ENCODE peak calls at places on chromosomes 16 and 17, in eight cellular contexts. One of them, this sample, is unnamed.

GRCh38 chr16:14424595-14424994 is 205.5 kb downstream of the PARN start:
- DNase-seq in HCT116: no peak
- DNase-seq in cardiac muscle cell: no peak
- DNase-seq in aorta: no peak
- DNase-seq in CD4-positive, CD25-positive, alpha-beta regulatory T cell: no peak
- DNase-seq in adipocyte: no peak
- DNase-seq in GM23248: no peak
- DNase-seq in breast epithelium: no peak
- DNase-seq in this sample: no peak

GRCh38 chr16:2708290-2708639 is 11.8 kb downstream of the PRSS27 start:
- DNase-seq in HCT116: no peak
- DNase-seq in cardiac muscle cell: no peak
- DNase-seq in aorta: no peak
- DNase-seq in CD4-positive, CD25-positive, alpha-beta regulatory T cell: no peak
- DNase-seq in adipocyte: no peak
- DNase-seq in GM23248: no peak
- DNase-seq in breast epithelium: no peak
- DNase-seq in this sample: no peak

GRCh38 chr17:82014432-82014831 is 8.2 kb downstream of the CENPX start:
- DNase-seq in HCT116: no peak
- DNase-seq in cardiac muscle cell: no peak
- DNase-seq in aorta: no peak
- DNase-seq in CD4-positive, CD25-positive, alpha-beta regulatory T cell: no peak
- DNase-seq in adipocyte: no peak
- DNase-seq in GM23248: no peak
- DNase-seq in breast epithelium: no peak
- DNase-seq in this sample: no peak

GRCh38 chr16:29876578-29877249 is 13.7 kb upstream of the CDIPT start:
- DNase-seq in HCT116: no peak
- DNase-seq in cardiac muscle cell: no peak
- DNase-seq in aorta: no peak
- DNase-seq in CD4-positive, CD25-positive, alpha-beta regulatory T cell: no peak
- DNase-seq in adipocyte: no peak
- DNase-seq in GM23248: peak; percentile 42
- DNase-seq in breast epithelium: no peak
- DNase-seq in this sample: peak; percentile 40

GRCh38 chr16:89264800-89265550 is 47.5 kb downstream of the ZNF778 start:
- DNase-seq in HCT116: no peak
- DNase-seq in cardiac muscle cell: no peak
- DNase-seq in aorta: peak; percentile 69
- DNase-seq in CD4-positive, CD25-positive, alpha-beta regulatory T cell: no peak
- DNase-seq in adipocyte: no peak
- DNase-seq in GM23248: no peak
- DNase-seq in breast epithelium: no peak
- DNase-seq in this sample: no peak

GRCh38 chr16:4404247-4404966 is 12.0 kb downstream of the CORO7 start:
- DNase-seq in HCT116: no peak
- DNase-seq in cardiac muscle cell: peak; percentile 72
- DNase-seq in aorta: peak; percentile 81
- DNase-seq in CD4-positive, CD25-positive, alpha-beta regulatory T cell: peak; percentile 40
- DNase-seq in adipocyte: peak; percentile 56
- DNase-seq in GM23248: peak; percentile 62
- DNase-seq in breast epithelium: no peak
- DNase-seq in this sample: peak; percentile 90

GRCh38 chr17:27239046-27239445 is 54.9 kb upstream of the WSB1 start:
- DNase-seq in HCT116: no peak
- DNase-seq in cardiac muscle cell: no peak
- DNase-seq in aorta: no peak
- DNase-seq in CD4-positive, CD25-positive, alpha-beta regulatory T cell: peak; percentile 45
- DNase-seq in adipocyte: no peak
- DNase-seq in GM23248: no peak
- DNase-seq in breast epithelium: no peak
- DNase-seq in this sample: no peak

GRCh38 chr16:7303677-7304200 is 28.9 kb upstream of the RBFOX1 start:
- DNase-seq in HCT116: no peak
- DNase-seq in cardiac muscle cell: no peak
- DNase-seq in aorta: no peak
- DNase-seq in CD4-positive, CD25-positive, alpha-beta regulatory T cell: no peak
- DNase-seq in adipocyte: no peak
- DNase-seq in GM23248: no peak
- DNase-seq in breast epithelium: no peak
- DNase-seq in this sample: no peak

GRCh38 chr16:56298948-56299602 is 107.8 kb downstream of the GNAO1 start:
- DNase-seq in HCT116: no peak
- DNase-seq in cardiac muscle cell: no peak
- DNase-seq in aorta: no peak
- DNase-seq in CD4-positive, CD25-positive, alpha-beta regulatory T cell: no peak
- DNase-seq in adipocyte: no peak
- DNase-seq in GM23248: no peak
- DNase-seq in breast epithelium: no peak
- DNase-seq in this sample: no peak

GRCh38 chr17:4381690-4382671 is 15.5 kb upstream of the UBE2G1 start:
- DNase-seq in HCT116: no peak
- DNase-seq in cardiac muscle cell: no peak
- DNase-seq in aorta: no peak
- DNase-seq in CD4-positive, CD25-positive, alpha-beta regulatory T cell: no peak
- DNase-seq in adipocyte: no peak
- DNase-seq in GM23248: no peak
- DNase-seq in breast epithelium: no peak
- DNase-seq in this sample: no peak

GRCh38 chr17:82018152-82019041 is 4.3 kb downstream of the CENPX start:
- DNase-seq in HCT116: no peak
- DNase-seq in cardiac muscle cell: no peak
- DNase-seq in aorta: no peak
- DNase-seq in CD4-positive, CD25-positive, alpha-beta regulatory T cell: no peak
- DNase-seq in adipocyte: no peak
- DNase-seq in GM23248: no peak
- DNase-seq in breast epithelium: no peak
- DNase-seq in this sample: no peak

GRCh38 chr16:12589676-12590075 is 214.0 kb downstream of the CPPED1 start:
- DNase-seq in HCT116: no peak
- DNase-seq in cardiac muscle cell: no peak
- DNase-seq in aorta: no peak
- DNase-seq in CD4-positive, CD25-positive, alpha-beta regulatory T cell: no peak
- DNase-seq in adipocyte: no peak
- DNase-seq in GM23248: no peak
- DNase-seq in breast epithelium: peak; percentile 0
- DNase-seq in this sample: no peak

GRCh38 chr16:49620868-49621239 is 235.1 kb downstream of the ZNF423 start:
- DNase-seq in HCT116: no peak
- DNase-seq in cardiac muscle cell: no peak
- DNase-seq in aorta: peak; percentile 68
- DNase-seq in CD4-positive, CD25-positive, alpha-beta regulatory T cell: no peak
- DNase-seq in adipocyte: no peak
- DNase-seq in GM23248: no peak
- DNase-seq in breast epithelium: no peak
- DNase-seq in this sample: no peak

GRCh38 chr16:50313596-50314483 is 47.5 kb downstream of the ADCY7 start:
- DNase-seq in HCT116: no peak
- DNase-seq in cardiac muscle cell: no peak
- DNase-seq in aorta: peak; percentile 85
- DNase-seq in CD4-positive, CD25-positive, alpha-beta regulatory T cell: peak; percentile 75
- DNase-seq in adipocyte: no peak
- DNase-seq in GM23248: peak; percentile 97
- DNase-seq in breast epithelium: no peak
- DNase-seq in this sample: no peak

GRCh38 chr16:66133641-66134402 is 232.7 kb upstream of the CDH5 start:
- DNase-seq in HCT116: no peak
- DNase-seq in cardiac muscle cell: no peak
- DNase-seq in aorta: no peak
- DNase-seq in CD4-positive, CD25-positive, alpha-beta regulatory T cell: no peak
- DNase-seq in adipocyte: no peak
- DNase-seq in GM23248: no peak
- DNase-seq in breast epithelium: no peak
- DNase-seq in this sample: peak; percentile 11

GRCh38 chr16:30948956-30949654 is at the start of gene ORAI3:
- DNase-seq in HCT116: no peak
- DNase-seq in cardiac muscle cell: peak; percentile 84
- DNase-seq in aorta: peak; percentile 93
- DNase-seq in CD4-positive, CD25-positive, alpha-beta regulatory T cell: peak; percentile 66
- DNase-seq in adipocyte: peak; percentile 80
- DNase-seq in GM23248: peak; percentile 86
- DNase-seq in breast epithelium: peak; percentile 76
- DNase-seq in this sample: peak; percentile 91

GRCh38 chr16:52482916-52483315 is 64.0 kb downstream of the TOX3 start:
- DNase-seq in HCT116: no peak
- DNase-seq in cardiac muscle cell: no peak
- DNase-seq in aorta: no peak
- DNase-seq in CD4-positive, CD25-positive, alpha-beta regulatory T cell: no peak
- DNase-seq in adipocyte: no peak
- DNase-seq in GM23248: no peak
- DNase-seq in breast epithelium: no peak
- DNase-seq in this sample: no peak

GRCh38 chr16:19567560-19567959 is 12.1 kb downstream of the VPS35L start:
- DNase-seq in HCT116: no peak
- DNase-seq in cardiac muscle cell: no peak
- DNase-seq in aorta: no peak
- DNase-seq in CD4-positive, CD25-positive, alpha-beta regulatory T cell: no peak
- DNase-seq in adipocyte: no peak
- DNase-seq in GM23248: no peak
- DNase-seq in breast epithelium: no peak
- DNase-seq in this sample: no peak

GRCh38 chr17:74554909-74555308 is 9.0 kb upstream of the CD300C start:
- DNase-seq in HCT116: no peak
- DNase-seq in cardiac muscle cell: no peak
- DNase-seq in aorta: no peak
- DNase-seq in CD4-positive, CD25-positive, alpha-beta regulatory T cell: no peak
- DNase-seq in adipocyte: no peak
- DNase-seq in GM23248: no peak
- DNase-seq in breast epithelium: no peak
- DNase-seq in this sample: no peak

GRCh38 chr17:21279198-21279535 is 5.3 kb upstream of the MAP2K3 start:
- DNase-seq in HCT116: no peak
- DNase-seq in cardiac muscle cell: no peak
- DNase-seq in aorta: no peak
- DNase-seq in CD4-positive, CD25-positive, alpha-beta regulatory T cell: no peak
- DNase-seq in adipocyte: no peak
- DNase-seq in GM23248: no peak
- DNase-seq in breast epithelium: no peak
- DNase-seq in this sample: no peak
- H3K4me1 ChIP-seq in HCT116: peaks cover 46% of the 10 kb centered on the region
- H3K4me1 ChIP-seq in cardiac muscle cell: peaks cover 5% of the 10 kb centered on the region
- H3K4me1 ChIP-seq in aorta: no peaks in the 10 kb centered on the region
- H3K4me1 ChIP-seq in CD4-positive, CD25-positive, alpha-beta regulatory T cell: peaks cover 51% of the 10 kb centered on the region
- H3K4me1 ChIP-seq in adipocyte: peaks cover 52% of the 10 kb centered on the region
- H3K4me1 ChIP-seq in GM23248: peaks cover 19% of the 10 kb centered on the region
- H3K4me1 ChIP-seq in breast epithelium: peaks cover 9% of the 10 kb centered on the region
- H3K4me1 ChIP-seq in this sample: peaks cover 64% of the 10 kb centered on the region

DNA sequence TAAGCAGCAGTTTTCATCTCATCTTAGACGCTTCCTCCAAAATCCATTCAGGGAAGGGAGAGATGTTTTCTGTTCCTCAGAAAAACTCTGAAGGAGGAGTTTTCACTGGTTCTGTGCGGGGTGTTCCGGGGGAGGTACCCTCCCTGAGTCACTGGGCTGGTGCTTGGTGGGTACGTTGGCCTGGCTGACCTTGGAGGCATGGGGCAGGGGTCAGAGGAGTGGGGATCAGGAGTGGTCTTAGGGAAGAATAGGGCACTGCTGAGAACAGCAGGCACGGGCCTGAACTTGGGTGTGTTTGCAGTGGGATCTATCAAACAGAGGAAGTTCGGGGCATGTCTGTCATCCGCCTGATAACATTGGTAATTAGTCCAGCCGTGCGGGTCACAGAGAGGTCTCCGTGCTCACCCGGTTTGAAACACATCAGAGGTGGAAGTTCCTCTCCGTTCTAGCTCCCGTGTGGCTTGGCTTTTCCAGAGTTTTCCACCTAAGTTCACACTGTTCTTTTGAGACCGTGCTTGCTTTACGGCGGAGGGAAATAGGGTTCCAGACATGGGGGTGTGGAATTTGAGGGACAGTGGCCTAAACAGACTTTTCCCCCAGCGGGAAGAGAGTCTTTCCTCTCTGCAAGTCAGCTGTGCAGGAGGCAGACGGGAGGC is 59.7 kb upstream of the CIBAR2 start:
- DNase-seq in HCT116: no peak
- DNase-seq in cardiac muscle cell: no peak
- DNase-seq in aorta: no peak
- DNase-seq in CD4-positive, CD25-positive, alpha-beta regulatory T cell: no peak
- DNase-seq in adipocyte: peak; percentile 40
- DNase-seq in GM23248: no peak
- DNase-seq in breast epithelium: no peak
- DNase-seq in this sample: no peak
- H3K4me1 ChIP-seq in HCT116: peaks cover 49% of the 10 kb centered on the region
- H3K4me1 ChIP-seq in cardiac muscle cell: peaks cover 47% of the 10 kb centered on the region
- H3K4me1 ChIP-seq in aorta: no peaks in the 10 kb centered on the region
- H3K4me1 ChIP-seq in CD4-positive, CD25-positive, alpha-beta regulatory T cell: no peaks in the 10 kb centered on the region
- H3K4me1 ChIP-seq in adipocyte: peaks cover 69% of the 10 kb centered on the region
- H3K4me1 ChIP-seq in GM23248: peaks cover 36% of the 10 kb centered on the region
- H3K4me1 ChIP-seq in breast epithelium: no peaks in the 10 kb centered on the region
- H3K4me1 ChIP-seq in this sample: peaks cover 5% of the 10 kb centered on the region

DNA sequence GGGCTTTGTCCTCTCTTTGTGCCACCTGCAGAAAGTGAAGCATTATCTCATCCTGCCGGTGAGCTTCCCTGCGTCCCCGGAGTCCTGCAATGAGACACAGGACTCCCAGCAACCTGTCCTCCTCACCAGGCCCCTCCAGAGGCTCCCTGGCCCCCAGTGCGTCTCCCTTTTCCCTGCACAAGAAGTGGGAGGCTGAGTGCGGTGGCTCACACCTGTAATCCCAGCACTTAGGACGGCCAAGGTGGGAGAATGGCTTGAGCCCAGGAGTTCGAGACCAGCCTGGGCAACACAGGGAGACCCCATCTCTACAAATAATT is 8.4 kb downstream of the GRB7 start:
- DNase-seq in HCT116: no peak
- DNase-seq in cardiac muscle cell: no peak
- DNase-seq in aorta: peak; percentile 59
- DNase-seq in CD4-positive, CD25-positive, alpha-beta regulatory T cell: no peak
- DNase-seq in adipocyte: no peak
- DNase-seq in GM23248: no peak
- DNase-seq in breast epithelium: no peak
- DNase-seq in this sample: no peak
- H3K4me1 ChIP-seq in HCT116: peaks cover 24% of the 10 kb centered on the region
- H3K4me1 ChIP-seq in cardiac muscle cell: peaks cover 6% of the 10 kb centered on the region
- H3K4me1 ChIP-seq in aorta: no peaks in the 10 kb centered on the region
- H3K4me1 ChIP-seq in CD4-positive, CD25-positive, alpha-beta regulatory T cell: no peaks in the 10 kb centered on the region
- H3K4me1 ChIP-seq in adipocyte: peaks cover 9% of the 10 kb centered on the region
- H3K4me1 ChIP-seq in GM23248: peaks cover under 1% of the 10 kb centered on the region
- H3K4me1 ChIP-seq in breast epithelium: no peaks in the 10 kb centered on the region
- H3K4me1 ChIP-seq in this sample: no peaks in the 10 kb centered on the region

DNA sequence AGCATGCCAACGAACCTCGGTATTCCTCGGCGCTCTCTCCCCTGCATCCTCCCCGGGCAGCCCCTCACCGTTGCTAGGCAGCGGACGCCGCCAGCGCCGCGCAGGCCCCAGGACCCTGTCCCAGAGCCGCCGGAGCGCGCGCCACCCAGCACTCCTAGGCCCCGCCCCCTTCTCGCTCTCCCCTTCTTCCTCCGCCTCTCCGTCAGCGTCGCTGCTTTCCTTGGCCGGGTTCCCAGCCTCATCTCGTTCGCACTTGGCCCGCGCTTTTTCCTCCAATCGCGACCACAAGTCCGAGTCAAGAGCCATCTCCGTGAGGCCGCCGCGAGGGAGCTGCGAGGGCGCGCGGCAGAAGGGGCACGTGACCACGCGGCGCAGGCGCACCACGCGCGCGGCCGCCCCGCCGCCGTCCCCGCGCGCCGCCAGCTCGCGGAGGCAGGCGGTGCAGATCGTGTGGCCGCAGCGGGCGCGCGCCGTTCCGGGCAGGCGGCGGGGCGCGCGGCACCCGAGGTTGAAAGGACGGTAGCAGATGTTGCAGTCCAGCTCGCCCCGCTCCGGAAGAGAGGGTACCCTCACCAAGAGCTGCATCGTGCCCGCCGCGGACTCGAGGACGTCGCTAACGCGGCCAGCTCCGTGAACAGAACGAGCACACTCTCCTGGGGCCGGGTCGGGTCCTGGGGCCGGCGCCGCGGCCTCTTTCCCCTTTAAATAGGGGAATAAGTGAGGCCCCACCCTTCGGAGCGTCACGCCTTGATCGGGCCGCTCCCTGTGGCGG is at the start of gene RNF227:
- DNase-seq in HCT116: peak; percentile 63
- DNase-seq in cardiac muscle cell: peak; percentile 95
- DNase-seq in aorta: peak; percentile 97
- DNase-seq in CD4-positive, CD25-positive, alpha-beta regulatory T cell: peak; percentile 86
- DNase-seq in adipocyte: peak; percentile 99
- DNase-seq in GM23248: peak; percentile 98
- DNase-seq in breast epithelium: peak; percentile 90
- DNase-seq in this sample: peak; percentile 96
- H3K4me1 ChIP-seq in HCT116: peaks cover 10% of the 10 kb centered on the region
- H3K4me1 ChIP-seq in cardiac muscle cell: peaks cover 11% of the 10 kb centered on the region
- H3K4me1 ChIP-seq in aorta: no peaks in the 10 kb centered on the region
- H3K4me1 ChIP-seq in CD4-positive, CD25-positive, alpha-beta regulatory T cell: peaks cover 27% of the 10 kb centered on the region
- H3K4me1 ChIP-seq in adipocyte: peaks cover 17% of the 10 kb centered on the region
- H3K4me1 ChIP-seq in GM23248: peaks cover 16% of the 10 kb centered on the region
- H3K4me1 ChIP-seq in breast epithelium: no peaks in the 10 kb centered on the region
- H3K4me1 ChIP-seq in this sample: peaks cover 52% of the 10 kb centered on the region